ENCODE peak calls at places on chromosome 15, in five cellular contexts. V is fibroblast of lung, W is GM23338, B is lung, C is cardiac muscle cell. R is an unnamed sample.

GRCh38 chr15:74240002-74240568 is 4.0 kb downstream of the CCDC33 start:
- DNase-seq in V (peak), W (peak), B (peak), C (no peak), R (peak)

GRCh38 chr15:73284073-73284472 is 84.7 kb downstream of the HCN4 start:
- DNase-seq in V (peak), W (no peak), B (no peak), C (no peak), R (peak)

GRCh38 chr15:29671308-29671981 is 150.8 kb downstream of the TJP1 start:
- DNase-seq in V (peak), W (no peak), B (no peak), C (no peak), R (peak)

GRCh38 chr15:92118936-92119325 is 265.4 kb downstream of the SLCO3A1 start:
- DNase-seq in V (no peak), W (no peak), B (no peak), C (no peak), R (no peak)

GRCh38 chr15:83850846-83851245 is 196.9 kb downstream of the ADAMTSL3 start:
- DNase-seq in V (no peak), W (no peak), B (no peak), C (no peak), R (no peak)

GRCh38 chr15:39625856-39626255 is 45.0 kb downstream of the THBS1 start:
- DNase-seq in V (peak), W (no peak), B (no peak), C (no peak), R (peak)

GRCh38 chr15:95669146-95669922 is 661.2 kb upstream of the NR2F2 start:
- DNase-seq in V (no peak), W (peak), B (no peak), C (peak), R (peak)

GRCh38 chr15:31265090-31265870 is 61.4 kb upstream of the KLF13 start:
- DNase-seq in V (no peak), W (no peak), B (peak), C (peak), R (no peak)

GRCh38 chr15:80512729-80513670 is 108.8 kb downstream of the ARNT2 start:
- DNase-seq in V (no peak), W (peak), B (no peak), C (no peak), R (peak)

GRCh38 chr15:38176155-38176554 is 76.5 kb upstream of the SPRED1 start:
- DNase-seq in V (peak), W (no peak), B (no peak), C (no peak), R (peak)

GRCh38 chr15:77637851-77638402 is 5.2 kb upstream of the LINGO1 start:
- DNase-seq in V (no peak), W (no peak), B (no peak), C (peak), R (no peak)

GRCh38 chr15:88489321-88489720 is 21.8 kb downstream of the MRPS11 start:
- DNase-seq in V (no peak), W (peak), B (no peak), C (no peak), R (no peak)

GRCh38 chr15:55221090-55222011 is 24.6 kb upstream of the RSL24D1 start:
- DNase-seq in V (peak), W (peak), B (peak), C (peak), R (peak)

GRCh38 chr15:60913901-60914300 is 315.2 kb downstream of the RORA start:
- DNase-seq in V (no peak), W (no peak), B (no peak), C (no peak), R (no peak)

GRCh38 chr15:76803049-76803571 is 102.0 kb downstream of the SCAPER start:
- DNase-seq in V (no peak), W (peak), B (no peak), C (no peak), R (no peak)

GRCh38 chr15:31752363-31752762 is 278.0 kb upstream of the CHRNA7 start:
- DNase-seq in V (no peak), W (no peak), B (no peak), C (no peak), R (peak)

DNA sequence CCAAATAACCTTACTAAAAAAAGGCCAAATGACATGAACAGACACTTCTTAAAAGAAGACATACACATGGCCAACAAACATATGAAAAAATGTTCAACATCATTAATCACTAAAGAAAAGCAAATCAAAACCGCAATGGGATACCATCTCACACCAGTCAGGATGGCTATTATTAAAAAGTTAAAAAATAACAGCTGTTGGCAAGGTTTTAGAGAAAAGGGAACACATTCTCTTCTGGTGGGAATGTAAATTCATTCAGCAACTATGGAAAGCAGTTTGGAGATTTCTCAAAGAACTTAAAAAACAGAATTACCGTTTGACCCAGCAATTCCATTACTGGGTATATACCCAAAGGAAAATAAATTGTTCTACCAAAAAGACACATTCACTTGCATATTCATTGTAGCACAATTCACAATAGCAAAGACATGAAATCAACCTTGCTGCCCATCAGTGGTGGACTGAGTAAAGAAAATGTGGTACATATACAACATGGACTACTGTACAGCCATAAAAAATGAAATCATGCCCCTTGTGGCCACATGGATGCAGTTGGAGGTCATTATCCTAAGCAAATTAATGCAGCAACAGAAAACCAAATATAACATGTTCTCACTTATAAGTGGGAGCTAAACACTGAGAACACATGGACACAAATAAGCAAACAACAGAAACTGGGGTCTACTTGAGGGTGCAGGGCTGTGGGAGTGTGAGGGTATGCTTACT is 190.7 kb upstream of the MCTP2 start:
- DNase-seq in V (peak), W (no peak), B (no peak), C (no peak), R (peak)
- TF ChIP-seq CTCF in V (no peak), W (peak), B (no peak), C (no peak), R (peak)

DNA sequence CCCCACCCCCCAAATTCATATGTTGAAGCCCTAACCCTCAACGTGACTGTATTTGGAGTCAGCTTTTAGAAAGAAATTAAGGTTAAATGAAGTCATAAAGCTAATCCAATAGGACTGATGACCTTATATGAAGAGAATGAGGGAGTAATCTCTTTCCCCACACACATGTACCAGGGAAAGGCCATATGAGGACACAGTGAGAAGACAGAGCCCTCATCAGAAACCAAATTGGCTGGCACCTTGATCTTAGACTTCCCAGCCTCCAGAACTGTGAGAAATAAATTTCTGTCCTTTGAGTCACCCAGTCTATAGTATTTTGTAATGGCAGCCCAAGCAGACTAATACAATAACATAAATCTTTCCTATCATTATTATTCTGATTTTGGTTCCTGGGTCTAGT is 194.7 kb upstream of the NANOGP8 start:
- DNase-seq in V (peak), W (no peak), B (no peak), C (no peak), R (peak)
- H3K4me3 ChIP-seq in V (no peak), W (no peak), B (no peak), C (no peak), R (no peak)

GRCh38 chr15:100680726-100681125 is 78.3 kb downstream of the ASB7 start:
- DNase-seq in V (no peak), W (no peak), B (no peak), C (no peak), R (no peak)

GRCh38 chr15:100684591-100684990 is 82.2 kb downstream of the ASB7 start:
- DNase-seq in V (no peak), W (no peak), B (no peak), C (no peak), R (no peak)

GRCh38 chr15:100681335-100681746 is 79.0 kb downstream of the ASB7 start:
- DNase-seq in V (no peak), W (no peak), B (no peak), C (no peak), R (peak)

GRCh38 chr15:100682468-100682867 is 80.1 kb downstream of the ASB7 start:
- DNase-seq in V (no peak), W (no peak), B (no peak), C (no peak), R (no peak)

DNA sequence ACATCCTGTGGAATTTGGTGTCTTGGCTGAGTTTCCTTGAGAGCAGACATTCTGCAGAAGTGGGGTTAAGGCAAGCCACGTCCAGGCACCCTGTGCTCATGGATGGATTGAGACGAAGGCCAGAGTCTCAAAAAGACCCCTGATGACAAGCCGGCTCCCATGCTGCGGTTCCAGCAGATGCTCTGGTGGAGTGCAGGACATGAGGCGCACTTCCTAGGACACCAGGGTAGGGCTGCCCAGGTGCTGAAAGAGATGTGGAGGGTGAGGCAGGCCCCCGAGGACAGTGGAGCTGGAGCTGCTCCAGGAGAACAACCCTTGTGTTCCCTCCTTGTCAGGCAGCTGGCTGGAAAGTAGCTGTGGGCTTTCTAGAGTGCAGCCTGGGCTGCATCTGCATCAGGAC is 81.0 kb downstream of the ASB7 start:
- DNase-seq in V (no peak), W (no peak), B (no peak), C (no peak), R (no peak)
- TF ChIP-seq CTCF in V (no peak), W (no peak), B (no peak), C (no peak), R (no peak)

DNA sequence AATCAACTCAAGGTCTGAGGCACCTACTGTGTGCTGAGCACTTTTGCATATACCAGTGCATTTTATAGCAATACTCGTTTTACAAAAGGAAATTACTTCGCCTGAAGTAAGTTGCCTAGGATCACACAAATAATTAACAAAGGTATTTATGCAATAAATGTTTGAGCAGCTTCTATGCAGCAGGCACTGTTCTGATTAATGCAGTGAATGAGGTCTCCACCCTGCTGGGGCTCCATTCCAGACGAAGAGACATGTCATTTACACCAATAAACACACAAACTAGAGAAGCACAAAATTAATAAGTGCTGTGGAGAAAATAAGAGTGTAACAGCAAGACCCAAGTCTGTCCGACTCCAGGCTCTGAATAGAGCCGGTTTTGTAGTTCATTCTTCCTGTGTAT is 17.5 kb downstream of the NOX5 start:
- DNase-seq in V (no peak), W (no peak), B (no peak), C (no peak), R (no peak)
- H3K4me3 ChIP-seq in V (peak), W (peak), B (no peak), C (peak), R (peak)